ENCODE peak calls at places on chromosome 1, in five cellular contexts. M is stimulated activated CD4-positive, alpha-beta T cell treated with anti-CD3 and anti-CD28 coated beads, Interleukin-1b, Interleukin-23, amount 100 ng/mL, for 1 hour; K is cardiac muscle cell; E is mesendoderm; Y is AG08396. V is an unnamed sample.

GRCh38 chr1:44735992-44736391 is 3.6 kb upstream of the KIF2C start:
- DNase-seq in Y (no peak), M (no peak), K (no peak), E (no peak), V (no peak)

GRCh38 chr1:165897326-165898303 is 70.2 kb downstream of the UCK2 start:
- DNase-seq in M (no peak), E (no peak), Y (peak; percentile 36), K (peak; percentile 49), V (no peak)

GRCh38 chr1:93474291-93474690 is 26.4 kb downstream of the FNBP1L start:
- DNase-seq in E (peak; percentile 91), M (no peak), K (peak; percentile 34), Y (no peak), V (no peak)

GRCh38 chr1:173970252-173970651 is 51.9 kb downstream of the RC3H1 start:
- DNase-seq in Y (no peak), M (no peak), E (no peak), K (no peak), V (no peak)

GRCh38 chr1:15574741-15575140 is 10.1 kb downstream of the AGMAT start:
- DNase-seq in E (no peak), M (no peak), Y (no peak), K (no peak), V (no peak)

GRCh38 chr1:204288061-204288588 is 71.6 kb downstream of the PLEKHA6 start:
- DNase-seq in E (peak; percentile 88), M (no peak), K (peak; percentile 65), Y (no peak), V (no peak)

GRCh38 chr1:3413975-3414710 is 40.3 kb upstream of the ARHGEF16 start:
- DNase-seq in E (no peak), Y (no peak), M (no peak), K (no peak), V (no peak)

GRCh38 chr1:22978299-22978698 is 5.6 kb upstream of the LACTBL1 start:
- DNase-seq in K (peak; percentile 7), M (no peak), Y (no peak), E (no peak), V (no peak)